ENCODE peak calls at places on chromosomes 11 and 22, in five cellular contexts. D, C, R, B and O are unnamed samples.

GRCh38 chr11:78138694-78139421 is 568 bp downstream of the ALG8 start:
- DNase-seq in B (peak), C (peak), D (no peak), R (peak), O (no peak)

GRCh38 chr11:80937831-80938230 is 1497.0 kb upstream of the TENM4 start:
- DNase-seq in D (no peak), C (no peak), B (no peak), R (no peak), O (no peak)

GRCh38 chr11:66015094-66015881 is 3.5 kb downstream of the CST6 start:
- DNase-seq in D (no peak), C (no peak), R (no peak), B (peak), O (no peak)

GRCh38 chr11:17760102-17761029 is 25.8 kb downstream of the KCNC1 start:
- DNase-seq in D (no peak), B (peak), R (peak), C (peak), O (no peak)

GRCh38 chr11:134346101-134346975 is 14.6 kb downstream of the GLB1L2 start:
- DNase-seq in C (no peak), R (no peak), B (no peak), D (no peak), O (no peak)

GRCh38 chr11:65880844-65881421 is 1.3 kb downstream of the CTSW start:
- DNase-seq in D (no peak), C (peak), B (no peak), R (no peak), O (no peak)

GRCh38 chr22:27810566-27810965 is 9.0 kb upstream of the MN1 start:
- DNase-seq in D (no peak), C (no peak), R (no peak), B (no peak), O (peak)

GRCh38 chr11:9180784-9181183 is 84.4 kb downstream of the DENND5A start:
- DNase-seq in B (no peak), R (no peak), C (no peak), D (no peak), O (no peak)

GRCh38 chr22:45248832-45249561 is 8.3 kb upstream of the KIAA0930 start:
- DNase-seq in C (no peak), R (no peak), D (no peak), B (no peak), O (no peak)

GRCh38 chr22:47160141-47160541 is 397.7 kb downstream of the TBC1D22A start:
- DNase-seq in D (no peak), B (no peak), R (no peak), C (no peak), O (no peak)

GRCh38 chr11:108757630-108758029 is 92.8 kb downstream of the DDX10 start:
- DNase-seq in C (no peak), B (no peak), D (no peak), R (no peak), O (no peak)

GRCh38 chr11:35662061-35662648 is 420 bp upstream of the TRIM44 start:
- DNase-seq in B (no peak), R (no peak), C (peak), D (peak), O (no peak)

GRCh38 chr22:26234267-26234666 is 65.0 kb downstream of the SEZ6L start:
- DNase-seq in C (no peak), B (no peak), R (no peak), D (no peak), O (peak)

GRCh38 chr11:93085097-93085496 is 112.7 kb downstream of the SLC36A4 start:
- DNase-seq in D (no peak), B (no peak), R (no peak), C (no peak), O (peak)

GRCh38 chr11:32094931-32095330 is 4.1 kb downstream of the RCN1 start:
- DNase-seq in B (no peak), C (no peak), R (no peak), D (no peak), O (no peak)

GRCh38 chr11:65849366-65849765 is 8.6 kb downstream of the CFL1 start:
- DNase-seq in B (no peak), C (no peak), R (no peak), D (no peak), O (no peak)

GRCh38 chr11:74345420-74345819 is 34.0 kb upstream of the P4HA3 start:
- DNase-seq in C (no peak), B (no peak), R (no peak), D (no peak), O (no peak)

GRCh38 chr11:72814831-72815618 is 814 bp downstream of the ATG16L2 start:
- DNase-seq in R (peak), B (peak), C (peak), D (no peak), O (peak)

GRCh38 chr11:120061761-120062560 is 76.0 kb downstream of the TRIM29 start:
- DNase-seq in D (peak), R (no peak), B (no peak), C (no peak), O (no peak)

GRCh38 chr22:22705328-22706100 is 61.1 kb downstream of the GGTLC2 start:
- DNase-seq in R (no peak), C (no peak), D (no peak), B (no peak), O (no peak)

GRCh38 chr11:68659158-68659921 is 25.0 kb upstream of the GAL start:
- DNase-seq in B (no peak), C (no peak), D (peak), R (peak), O (peak)

GRCh38 chr11:72726266-72727220 is 25.7 kb downstream of the ARAP1 start:
- DNase-seq in D (no peak), R (no peak), B (no peak), C (no peak), O (no peak)

GRCh38 chr22:29212738-29213137 is 7.0 kb downstream of the EMID1 start:
- DNase-seq in C (no peak), R (no peak), B (no peak), D (no peak), O (no peak)

GRCh38 chr11:124917115-124917637 is 1.9 kb upstream of the HEPN1 start:
- DNase-seq in C (no peak), D (no peak), B (no peak), R (no peak), O (peak)

GRCh38 chr11:2697871-2698270 is 1.9 kb downstream of the KCNQ1OT1 start:
- DNase-seq in C (no peak), D (no peak), R (no peak), B (no peak), O (no peak)

GRCh38 chr11:68818181-68818580 is 23.5 kb downstream of the CPT1A start:
- DNase-seq in R (no peak), C (no peak), B (no peak), D (no peak), O (no peak)

GRCh38 chr11:61119055-61119454 is 16.8 kb downstream of the CD5 start:
- DNase-seq in B (no peak), C (no peak), R (no peak), D (no peak), O (no peak)

GRCh38 chr11:64971421-64972233 is at the start of gene MAJIN:
- DNase-seq in B (peak), R (peak), D (peak), C (peak), O (no peak)

GRCh38 chr11:123206671-123207421 is 11.8 kb upstream of the CLMP start:
- DNase-seq in C (no peak), D (no peak), R (no peak), B (no peak), O (no peak)

GRCh38 chr11:66477256-66478201 is 2.7 kb upstream of the DPP3 start:
- DNase-seq in D (no peak), C (no peak), B (no peak), R (no peak), O (no peak)

GRCh38 chr11:72343159-72343756 is 91.1 kb downstream of the CLPB start:
- DNase-seq in C (no peak), R (no peak), B (no peak), D (no peak), O (no peak)

GRCh38 chr11:113488931-113489351 is 13.7 kb upstream of the DRD2 start:
- DNase-seq in D (no peak), C (no peak), B (no peak), R (no peak), O (peak)

GRCh38 chr11:95500466-95500865 is 269.5 kb upstream of the SESN3 start:
- DNase-seq in B (no peak), R (no peak), D (no peak), C (no peak), O (no peak)